ENCODE peak calls at places on chromosomes 4 and X, in four cellular contexts. S is SK-N-SH, W is BJ, I is astrocyte of the spinal cord. Y is an unnamed sample.

GRCh38 chr4:115249808-115250207 is 136.4 kb upstream of the NDST4 start:
- DNase-seq in S (no peak), W (no peak), I (no peak), Y (no peak)

GRCh38 chr4:83862471-83862870 is 326.6 kb downstream of the GPAT3 start:
- DNase-seq in S (no peak), W (no peak), I (no peak), Y (no peak)

GRCh38 chr4:2832309-2832980 is 11.2 kb upstream of the ADD1 start:
- DNase-seq in S (peak; percentile 17), W (no peak), I (no peak), Y (peak; percentile 80)

GRCh38 chr4:16227462-16227868 is 1.2 kb upstream of the TAPT1 start:
- DNase-seq in S (peak; percentile 17), W (no peak), I (peak; percentile 33), Y (no peak)

GRCh38 chr4:7964459-7964858 is 24.8 kb upstream of the AFAP1 start:
- DNase-seq in S (no peak), W (no peak), I (no peak), Y (no peak)

GRCh38 chr4:2331519-2332200 is 69.8 kb upstream of the MXD4 start:
- DNase-seq in S (no peak), W (no peak), I (no peak), Y (no peak)

GRCh38 chr4:185112104-185112503 is 31.0 kb upstream of the SLC25A4 start:
- DNase-seq in S (no peak), W (peak; percentile 46), I (peak; percentile 94), Y (no peak)

GRCh38 chrX:70762285-70762684 is 146.2 kb downstream of the TEX11 start:
- DNase-seq in S (no peak), W (no peak), I (no peak), Y (peak; percentile 65)

GRCh38 chr4:139454646-139455045 is 725 bp downstream of the RAB33B start:
- DNase-seq in S (no peak), W (no peak), I (peak; percentile 13), Y (no peak)

GRCh38 chr4:4356106-4357041 is 30.5 kb upstream of the NSG1 start:
- DNase-seq in S (no peak), W (no peak), I (no peak), Y (no peak)

GRCh38 chr4:59553063-59553738 is 1646.9 kb upstream of the ADGRL3 start:
- DNase-seq in S (peak; percentile 0), W (peak; percentile 19), I (no peak), Y (no peak)

GRCh38 chr4:88584471-88584900 is 7.8 kb upstream of the HERC3 start:
- DNase-seq in S (no peak), W (no peak), I (no peak), Y (no peak)

GRCh38 chrX:2462780-2463179 is 38.0 kb downstream of the DHRSX start:
- DNase-seq in S (no peak), W (no peak), I (no peak), Y (no peak)
- TF ChIP-seq CTCF in S (no peak), W (no peak), I (no peak), Y (no peak)

DNA sequence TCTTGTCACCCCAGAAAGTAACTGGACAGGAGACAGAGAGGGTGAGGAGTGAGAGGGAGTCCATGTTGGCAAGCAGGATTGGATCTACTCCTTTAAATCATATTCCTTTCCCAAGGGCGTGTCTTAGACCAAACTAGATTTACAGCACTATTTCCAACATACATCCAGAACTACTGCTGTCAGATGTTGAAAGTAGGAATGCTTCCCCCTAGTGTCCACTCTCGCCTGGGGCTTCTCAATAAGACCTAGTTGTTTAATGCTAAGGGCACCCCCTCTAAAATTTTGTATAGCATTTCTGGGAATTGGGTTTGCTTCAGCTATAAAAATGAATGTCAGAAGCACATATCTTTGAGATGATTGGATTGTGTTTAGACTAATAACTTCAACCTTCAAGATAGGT is 13.3 kb downstream of the OFD1 start:
- DNase-seq in S (peak; percentile 27), W (no peak), I (peak; percentile 68), Y (no peak)
- TF ChIP-seq CTCF in S (peak; percentile 67), W (peak; percentile 56), I (peak; percentile 67), Y (peak; percentile 55)

DNA sequence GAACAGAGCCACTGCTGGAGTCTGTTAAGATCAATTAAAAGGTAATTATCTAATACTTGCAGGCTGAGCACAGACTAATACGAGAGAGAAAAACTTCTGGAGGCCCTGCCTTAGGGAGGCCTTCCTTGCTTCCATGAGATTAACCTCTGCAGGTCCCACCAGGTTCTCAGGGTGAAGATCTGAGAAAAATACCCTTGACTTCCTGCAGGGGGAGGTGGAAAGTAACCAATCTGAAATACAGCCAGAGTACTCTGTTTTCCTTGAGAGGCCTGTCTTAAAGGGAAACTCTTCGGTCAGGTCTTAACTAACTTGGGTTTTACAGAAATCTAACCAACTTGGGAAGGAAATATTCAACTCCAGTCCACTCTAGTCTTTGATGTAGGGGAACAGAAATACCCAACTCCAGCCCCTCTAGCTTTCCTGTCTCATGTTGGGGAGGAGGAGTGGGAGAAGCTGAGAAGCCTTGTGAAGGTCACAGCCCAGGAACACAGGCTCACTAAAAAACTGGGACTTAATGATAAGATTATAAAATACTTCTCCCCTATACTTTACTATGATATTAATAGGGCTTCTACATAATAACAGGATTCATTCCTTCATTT is 77.1 kb downstream of the TBCK start:
- DNase-seq in S (peak; percentile 21), W (no peak), I (peak; percentile 49), Y (no peak)
- TF ChIP-seq CTCF in S (peak; percentile 61), W (peak; percentile 70), I (peak; percentile 71), Y (peak; percentile 55)

GRCh38 chr4:41990029-41990382 is 324 bp upstream of the SLC30A9 start:
- DNase-seq in S (no peak), W (no peak), I (no peak), Y (no peak)

GRCh38 chr4:41994461-41994860 is 4.1 kb downstream of the SLC30A9 start:
- DNase-seq in S (no peak), W (no peak), I (no peak), Y (no peak)

GRCh38 chr4:41991916-41992767 is 1.8 kb downstream of the SLC30A9 start:
- DNase-seq in S (no peak), W (no peak), I (no peak), Y (no peak)

GRCh38 chr4:41992967-41993857 is 2.9 kb downstream of the SLC30A9 start:
- DNase-seq in S (no peak), W (no peak), I (no peak), Y (no peak)

GRCh38 chr4:41990383-41991111 is at the start of gene SLC30A9:
- DNase-seq in S (peak; percentile 96), W (peak; percentile 75), I (peak; percentile 94), Y (peak; percentile 95)
- TF ChIP-seq CTCF in S (peak; percentile 41), W (peak; percentile 52), I (peak; percentile 39), Y (peak; percentile 55)

DNA sequence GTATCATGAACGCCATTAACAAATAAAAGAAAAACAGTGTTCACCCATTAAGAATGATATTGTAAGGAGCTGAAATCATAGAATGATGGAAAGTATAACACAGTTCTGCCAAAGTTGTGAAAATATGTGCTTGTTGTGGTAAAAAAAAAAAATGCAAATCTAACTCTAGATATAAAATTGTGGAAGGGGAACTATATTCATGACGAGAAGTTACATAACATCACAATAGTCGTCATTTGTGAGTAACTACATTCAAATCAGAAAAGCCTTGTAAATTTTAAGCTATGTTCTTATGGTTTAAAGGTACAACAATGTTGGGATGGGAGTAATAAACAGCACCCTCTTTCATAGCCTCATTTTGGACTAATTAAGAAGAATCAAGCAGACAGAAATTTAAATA is 57.6 kb upstream of the PRDM8 start:
- DNase-seq in S (no peak), W (no peak), I (no peak), Y (no peak)
- TF ChIP-seq CTCF in S (no peak), W (no peak), I (no peak), Y (no peak)

Y was measured in osteocyte.